ENCODE peak calls at places on chromosome 17, in seven cellular contexts. R is heart right ventricle, K is A549, D is mesenchymal stem cell, P is heart left ventricle, A is thyroid gland, U is breast epithelium. N is an unnamed sample.

GRCh38 chr17:57477483-57478357 is 221.4 kb downstream of the MSI2 start:
- DNase-seq in R (no peak), K (no peak), D (no peak), P (no peak), A (peak), U (no peak), N (no peak)

GRCh38 chr17:7912927-7913524 is 3.1 kb downstream of the RNF227 start:
- DNase-seq in R (peak), K (peak), D (peak), P (no peak), A (no peak), U (no peak), N (no peak)

GRCh38 chr17:16923097-16923903 is 48.6 kb downstream of the TNFRSF13B start:
- DNase-seq in R (no peak), K (no peak), D (no peak), P (no peak), A (no peak), U (no peak), N (no peak)

GRCh38 chr17:28527859-28528258 is 21.7 kb downstream of the FOXN1 start:
- DNase-seq in R (no peak), K (no peak), D (no peak), P (no peak), A (peak), U (peak), N (no peak)

GRCh38 chr17:68580236-68580903 is 20.8 kb downstream of the FAM20A start:
- DNase-seq in R (no peak), K (no peak), D (peak), P (peak), A (peak), U (peak), N (no peak)

GRCh38 chr17:61393904-61394629 is 5.6 kb upstream of the TBX2 start:
- DNase-seq in R (no peak), K (no peak), D (peak), P (no peak), A (no peak), U (no peak), N (no peak)

GRCh38 chr17:11880714-11881113 is 116.6 kb downstream of the ZNF18 start:
- DNase-seq in R (peak), K (peak), D (no peak), P (no peak), A (no peak), U (no peak), N (no peak)

GRCh38 chr17:61686114-61686513 is 95.1 kb upstream of the NACA2 start:
- DNase-seq in R (no peak), K (no peak), D (no peak), P (no peak), A (no peak), U (no peak), N (no peak)

GRCh38 chr17:37359682-37360188 is 16.1 kb upstream of the C17orf78 start:
- DNase-seq in R (no peak), K (no peak), D (no peak), P (no peak), A (no peak), U (peak), N (no peak)

GRCh38 chr17:2872282-2872681 is 76.0 kb downstream of the RAP1GAP2 start:
- DNase-seq in R (no peak), K (no peak), D (no peak), P (no peak), A (no peak), U (no peak), N (no peak)

GRCh38 chr17:40345161-40346034 is 19.1 kb downstream of the GJD3 start:
- DNase-seq in R (peak), K (peak), D (peak), P (peak), A (peak), U (peak), N (peak)

DNA sequence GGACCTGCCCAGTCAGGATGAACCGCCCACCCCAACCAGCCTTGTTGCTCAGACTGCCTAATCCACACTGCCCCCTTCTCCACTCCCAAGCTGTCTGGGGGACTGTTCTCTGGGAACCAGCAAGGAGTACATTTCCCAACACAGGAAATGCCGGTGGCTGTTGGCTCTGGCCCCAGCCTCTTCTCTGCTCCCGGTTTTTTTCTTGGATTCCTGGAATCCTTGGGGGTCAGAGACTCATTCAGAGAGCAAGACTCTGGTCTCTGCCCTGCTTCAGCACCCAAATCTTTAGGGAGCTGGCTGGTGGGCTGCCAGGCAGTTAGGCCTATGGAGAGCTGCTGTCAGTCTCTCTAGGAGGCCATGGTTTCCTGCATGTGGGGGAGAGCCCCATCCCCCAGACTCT is 10.8 kb upstream of the MTMR4 start:
- DNase-seq in R (peak), K (no peak), D (peak), P (peak), A (no peak), U (peak), N (no peak)
- H3K4me3 ChIP-seq in R (peak), K (no peak), D (no peak), P (no peak), A (no peak), U (peak), N (no peak)

GRCh38 chr17:80615311-80615710 is 70.7 kb downstream of the RPTOR start:
- DNase-seq in R (no peak), K (no peak), D (no peak), P (no peak), A (no peak), U (no peak), N (no peak)
- H3K27ac ChIP-seq in R (no peak), K (no peak), D (no peak), P (no peak), A (no peak), U (no peak), N (no peak)

GRCh38 chr17:48541036-48541573 is 3.8 kb downstream of the HOXB2 start:
- DNase-seq in R (no peak), K (no peak), D (no peak), P (no peak), A (no peak), U (no peak), N (no peak)
- H3K4me3 ChIP-seq in R (peak), K (no peak), D (peak), P (peak), A (no peak), U (peak), N (peak)

GRCh38 chr17:18968945-18969887 is 17.3 kb downstream of the SLC5A10 start:
- DNase-seq in R (no peak), K (peak), D (no peak), P (no peak), A (no peak), U (no peak), N (no peak)

GRCh38 chr17:18965530-18966236 is 13.7 kb downstream of the SLC5A10 start:
- DNase-seq in R (no peak), K (no peak), D (no peak), P (no peak), A (no peak), U (no peak), N (peak)

GRCh38 chr17:18970582-18971480 is 18.9 kb downstream of the SLC5A10 start:
- DNase-seq in R (no peak), K (no peak), D (no peak), P (no peak), A (no peak), U (no peak), N (no peak)

GRCh38 chr17:18966831-18967624 is 15.1 kb downstream of the SLC5A10 start:
- DNase-seq in R (no peak), K (no peak), D (no peak), P (no peak), A (peak), U (no peak), N (no peak)

GRCh38 chr17:18967806-18968744 is 16.1 kb downstream of the SLC5A10 start:
- DNase-seq in R (no peak), K (no peak), D (no peak), P (no peak), A (peak), U (peak), N (no peak)
- H3K27ac ChIP-seq in R (no peak), K (peak), D (no peak), P (no peak), A (no peak), U (peak), N (no peak)

GRCh38 chr17:50209133-50209471 is 7.7 kb upstream of the COL1A1 start:
- DNase-seq in R (no peak), K (no peak), D (no peak), P (no peak), A (no peak), U (no peak), N (no peak)
- H3K4me3 ChIP-seq in R (no peak), K (no peak), D (no peak), P (no peak), A (no peak), U (no peak), N (no peak)

GRCh38 chr17:32955155-32955554 is 27.2 kb downstream of the TMEM98 start:
- DNase-seq in R (no peak), K (no peak), D (no peak), P (no peak), A (no peak), U (no peak), N (no peak)
- H3K27ac ChIP-seq in R (no peak), K (no peak), D (no peak), P (no peak), A (no peak), U (no peak), N (no peak)

DNA sequence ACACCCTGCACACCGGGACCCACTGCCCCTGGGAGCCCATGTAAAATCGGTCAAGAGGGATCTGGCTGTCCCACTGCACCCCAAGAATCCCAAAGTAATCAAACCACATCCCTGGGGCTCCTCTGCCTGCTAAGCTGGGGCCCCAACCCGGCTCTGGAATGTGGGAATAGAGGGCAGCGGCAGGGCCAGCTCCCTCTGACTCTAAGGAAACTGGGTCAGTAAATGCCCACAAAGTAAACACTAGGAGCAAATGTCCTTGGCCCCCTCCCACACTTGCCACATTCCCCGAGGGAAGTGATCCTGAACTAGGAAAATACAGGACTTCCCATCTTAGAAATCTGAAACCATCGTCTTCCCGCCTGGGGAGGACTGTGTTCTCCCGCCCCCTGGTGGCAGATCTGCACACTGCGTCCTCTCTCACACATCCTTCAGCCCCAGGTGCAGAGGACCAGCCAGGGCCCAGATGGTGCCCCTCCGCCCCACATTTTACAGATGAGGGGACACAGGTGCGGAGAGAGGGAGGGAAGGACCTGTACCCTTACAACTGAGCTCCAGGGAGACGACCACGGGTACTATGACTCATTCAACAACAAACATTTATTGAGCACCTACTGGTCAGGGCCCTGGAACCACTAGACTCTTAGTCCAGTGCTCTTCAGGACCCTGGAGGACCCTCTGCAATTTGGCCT is 10.2 kb downstream of the P3H4 start:
- DNase-seq in R (peak), K (peak), D (peak), P (peak), A (peak), U (peak), N (peak)
- H3K4me3 ChIP-seq in R (no peak), K (no peak), D (no peak), P (no peak), A (no peak), U (peak), N (no peak)